ENCODE peak calls at places on chromosomes 4 and X, in eight cellular contexts. H is mammary epithelial cell, K is K562, P is endodermal cell, W is astrocyte, V is PC-3, Q is thoracic aorta, I is colonic mucosa. T is an unnamed sample. For H3K36me3, the result is how much of the 10 kb centered on the place peaks cover.

GRCh38 chrX:37420756-37421155 is 71.6 kb downstream of the PRRG1 start:
- DNase-seq in H (no peak), K (no peak), P (no peak), W (no peak), V (no peak), Q (no peak), I (no peak), T (no peak)

GRCh38 chr4:14110407-14110806 is 482.9 kb upstream of the BOD1L1 start:
- DNase-seq in H (peak), K (no peak), P (no peak), W (peak), V (peak), Q (no peak), I (no peak), T (no peak)

GRCh38 chrX:66622209-66622608 is 16.7 kb downstream of the EDA2R start:
- DNase-seq in H (no peak), K (no peak), P (no peak), W (peak), V (no peak), Q (no peak), I (no peak), T (no peak)

GRCh38 chrX:150211988-150212387 is 151.1 kb upstream of the MAMLD1 start:
- DNase-seq in H (peak), K (no peak), P (no peak), W (peak), V (peak), Q (no peak), I (no peak), T (no peak)

GRCh38 chrX:28135378-28136047 is 154.3 kb upstream of the DCAF8L1 start:
- DNase-seq in H (no peak), K (no peak), P (no peak), W (peak), V (peak), Q (no peak), I (no peak), T (no peak)

GRCh38 chr4:108922191-108922590 is 159.3 kb upstream of the ETNPPL start:
- DNase-seq in H (no peak), K (no peak), P (no peak), W (no peak), V (no peak), Q (no peak), I (no peak), T (no peak)

GRCh38 chrX:40908857-40909475 is 173.6 kb upstream of the MED14 start:
- DNase-seq in H (peak), K (no peak), P (no peak), W (peak), V (peak), Q (no peak), I (no peak), T (no peak)

GRCh38 chr4:52312722-52313121 is 261.6 kb downstream of the SPATA18 start:
- DNase-seq in H (peak), K (no peak), P (peak), W (no peak), V (peak), Q (no peak), I (no peak), T (no peak)

GRCh38 chr4:134807231-134807745 is 605.7 kb upstream of the PABPC4L start:
- DNase-seq in H (no peak), K (no peak), P (no peak), W (no peak), V (no peak), Q (no peak), I (no peak), T (no peak)

GRCh38 chrX:80807606-80808159 is 2.0 kb downstream of the BRWD3 start:
- DNase-seq in H (no peak), K (no peak), P (no peak), W (no peak), V (no peak), Q (no peak), I (no peak), T (no peak)

GRCh38 chr4:170589597-170590191 is 499.9 kb upstream of the AADAT start:
- DNase-seq in H (peak), K (peak), P (no peak), W (peak), V (peak), Q (no peak), I (no peak), T (no peak)

GRCh38 chrX:31227250-31227649 is 155.4 kb upstream of the FTHL17 start:
- DNase-seq in H (no peak), K (no peak), P (no peak), W (peak), V (no peak), Q (no peak), I (no peak), T (no peak)

GRCh38 chr4:76691767-76692689 is 205.9 kb downstream of the SOWAHB start:
- DNase-seq in H (peak), K (no peak), P (no peak), W (no peak), V (no peak), Q (no peak), I (no peak), T (no peak)

GRCh38 chr4:6546091-6546490 is 28.9 kb upstream of the MAN2B2 start:
- DNase-seq in H (no peak), K (no peak), P (no peak), W (no peak), V (no peak), Q (no peak), I (no peak), T (no peak)

GRCh38 chr4:27702710-27703431 is 842.2 kb downstream of the STIM2 start:
- DNase-seq in H (peak), K (peak), P (peak), W (no peak), V (peak), Q (no peak), I (no peak), T (no peak)

GRCh38 chr4:111546881-111547280 is 598.4 kb upstream of the FAM241A start:
- DNase-seq in H (no peak), K (no peak), P (no peak), W (no peak), V (no peak), Q (no peak), I (no peak), T (no peak)

GRCh38 chrX:141642979-141643378 is 53.5 kb downstream of the SPANXA2 start:
- DNase-seq in H (no peak), K (no peak), P (no peak), W (peak), V (peak), Q (no peak), I (no peak), T (no peak)

GRCh38 chrX:118498755-118499154 is 3.1 kb downstream of the DOCK11 start:
- DNase-seq in H (no peak), K (no peak), P (no peak), W (no peak), V (no peak), Q (no peak), I (no peak), T (no peak)

GRCh38 chr4:19123681-19124080 is 1102.1 kb upstream of the LCORL start:
- DNase-seq in H (no peak), K (no peak), P (no peak), W (no peak), V (no peak), Q (no peak), I (no peak), T (no peak)

GRCh38 chrX:16212436-16212835 is 45.2 kb downstream of the MAGEB17 start:
- DNase-seq in H (no peak), K (peak), P (peak), W (no peak), V (peak), Q (no peak), I (no peak), T (no peak)

GRCh38 chrX:10166731-10167149 is 10.0 kb downstream of the CLCN4 start:
- DNase-seq in H (peak), K (no peak), P (no peak), W (no peak), V (no peak), Q (no peak), I (no peak), T (no peak)

GRCh38 chr4:41933997-41934812 is 1.0 kb upstream of the TMEM33 start:
- DNase-seq in H (no peak), K (no peak), P (no peak), W (no peak), V (no peak), Q (no peak), I (no peak), T (no peak)

GRCh38 chrX:13763489-13763888 is 28.9 kb downstream of the OFD1 start:
- DNase-seq in H (no peak), K (no peak), P (no peak), W (no peak), V (no peak), Q (peak), I (no peak), T (no peak)

GRCh38 chr4:111475001-111475400 is 670.3 kb upstream of the FAM241A start:
- DNase-seq in H (peak), K (no peak), P (peak), W (peak), V (peak), Q (no peak), I (peak), T (no peak)

GRCh38 chr4:53777244-53777984 is 186.1 kb upstream of the LNX1 start:
- DNase-seq in H (peak), K (no peak), P (no peak), W (peak), V (peak), Q (no peak), I (no peak), T (no peak)

GRCh38 chrX:10756365-10756915 is 136.1 kb upstream of the MID1 start:
- DNase-seq in H (peak), K (no peak), P (no peak), W (peak), V (peak), Q (no peak), I (no peak), T (no peak)

GRCh38 chr4:168475745-168476144 is 4.5 kb downstream of the DDX60L start:
- DNase-seq in H (peak), K (no peak), P (peak), W (no peak), V (peak), Q (no peak), I (no peak), T (no peak)

GRCh38 chr4:6198768-6199343 is 1.5 kb downstream of the JAKMIP1 start:
- DNase-seq in H (peak), K (no peak), P (peak), W (no peak), V (no peak), Q (no peak), I (no peak), T (no peak)

GRCh38 chr4:24753519-24753918 is 41.9 kb upstream of the SOD3 start:
- DNase-seq in H (peak), K (no peak), P (no peak), W (no peak), V (peak), Q (no peak), I (no peak), T (no peak)

GRCh38 chr4:83019794-83020497 is 9.3 kb upstream of the LIN54 start:
- DNase-seq in H (no peak), K (peak), P (no peak), W (no peak), V (no peak), Q (no peak), I (no peak), T (peak)

GRCh38 chr4:182846041-182846440 is 71.1 kb downstream of the DCTD start:
- DNase-seq in H (no peak), K (no peak), P (no peak), W (no peak), V (no peak), Q (no peak), I (no peak), T (no peak)

GRCh38 chr4:80454040-80454439 is 118.5 kb downstream of the CFAP299 start:
- DNase-seq in H (peak), K (no peak), P (no peak), W (peak), V (peak), Q (no peak), I (no peak), T (no peak)

GRCh38 chrX:54495814-54496516 is at the start of gene FGD1:
- DNase-seq in H (peak), K (peak), P (peak), W (peak), V (peak), Q (no peak), I (peak), T (peak)
- H3K4me3 ChIP-seq in H (peak), K (peak), P (peak), W (peak), V (peak), Q (peak), I (peak), T (peak)

DNA sequence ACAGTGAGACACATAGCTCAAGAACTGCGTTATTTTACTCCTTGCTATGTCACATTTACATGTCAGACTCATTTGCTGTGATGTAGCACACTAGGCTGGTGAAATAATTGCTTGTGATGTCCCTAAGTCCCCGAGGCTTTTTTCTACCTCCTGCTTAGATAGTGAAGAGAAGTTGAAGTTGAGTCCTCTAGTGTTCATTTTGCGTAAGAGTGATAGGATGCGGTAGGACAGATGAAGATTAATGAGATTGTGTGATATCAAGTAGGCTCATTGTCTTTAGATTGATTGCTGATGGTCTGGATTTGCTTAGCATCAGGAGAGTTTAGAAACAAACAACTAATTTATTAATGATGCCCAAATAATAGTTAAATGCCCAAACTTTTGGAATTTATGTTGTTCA is 173.6 kb upstream of the NUDT6 start:
- DNase-seq in H (peak), K (peak), P (no peak), W (no peak), V (peak), Q (no peak), I (no peak), T (no peak)
- TF ChIP-seq CTCF in H (peak), K (peak), P (peak), W (no peak), V (peak), Q (no peak), I (no peak), T (peak)

DNA sequence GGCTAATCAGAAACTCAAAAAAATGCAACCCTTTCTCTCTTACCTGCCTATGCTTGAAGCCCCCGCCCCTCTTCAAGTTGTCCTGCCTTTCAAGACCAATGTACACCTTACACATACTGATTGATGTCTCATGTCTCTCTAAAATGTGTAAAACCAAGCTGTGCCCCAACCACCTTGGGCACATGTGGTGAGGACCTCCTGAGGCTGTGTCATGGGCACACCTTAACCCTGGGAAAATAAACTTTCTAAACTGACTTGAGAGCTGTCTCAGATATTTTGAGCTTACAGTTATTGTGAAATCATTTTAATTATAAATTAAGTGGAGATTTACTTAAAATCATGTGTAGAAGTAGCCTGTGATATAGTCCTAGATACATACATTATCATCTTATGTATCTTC is 22.2 kb downstream of the GUF1 start:
- DNase-seq in H (no peak), K (no peak), P (no peak), W (no peak), V (no peak), Q (no peak), I (no peak), T (no peak)
- H3K36me3 ChIP-seq in H (under half), K (half or more), P (half or more), W (under half), V (under half), Q (under half), I (under half), T (under half)

GRCh38 chrX:39144323-39144722 is 343.1 kb downstream of the MID1IP1 start:
- DNase-seq in H (no peak), K (no peak), P (no peak), W (no peak), V (no peak), Q (no peak), I (no peak), T (peak)
- H3K4me3 ChIP-seq in H (no peak), K (no peak), P (no peak), W (no peak), V (no peak), Q (no peak), I (no peak), T (no peak)

DNA sequence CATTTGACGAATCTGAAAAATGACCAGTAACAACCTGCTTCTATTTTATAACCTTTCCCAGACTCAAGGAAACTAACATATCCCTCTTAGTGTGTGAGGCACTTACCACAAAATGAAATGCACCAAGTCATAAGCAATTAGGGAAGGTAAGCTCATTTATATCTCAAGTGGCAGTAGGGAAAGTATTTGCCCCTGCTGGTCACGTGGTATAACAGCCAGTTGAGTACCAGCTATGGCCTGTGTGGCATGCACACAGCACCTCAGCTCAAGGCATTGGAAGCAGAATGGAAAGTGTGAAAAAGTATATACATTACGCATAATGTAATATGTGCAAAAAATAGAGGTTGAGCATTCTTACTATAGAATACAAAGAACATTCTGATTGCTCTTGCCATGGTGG is 178.3 kb upstream of the GYPA start:
- DNase-seq in H (no peak), K (no peak), P (no peak), W (no peak), V (no peak), Q (no peak), I (no peak), T (no peak)
- TF ChIP-seq CTCF in H (peak), K (no peak), P (peak), W (no peak), V (no peak), Q (no peak), I (no peak), T (no peak)

GRCh38 chr4:1907848-1908525 is 36.8 kb downstream of the NSD2 start:
- DNase-seq in H (peak), K (no peak), P (no peak), W (no peak), V (no peak), Q (no peak), I (peak), T (no peak)
- H3K36me3 ChIP-seq in H (under half), K (half or more), P (half or more), W (under half), V (under half), Q (under half), I (under half), T (under half)

DNA sequence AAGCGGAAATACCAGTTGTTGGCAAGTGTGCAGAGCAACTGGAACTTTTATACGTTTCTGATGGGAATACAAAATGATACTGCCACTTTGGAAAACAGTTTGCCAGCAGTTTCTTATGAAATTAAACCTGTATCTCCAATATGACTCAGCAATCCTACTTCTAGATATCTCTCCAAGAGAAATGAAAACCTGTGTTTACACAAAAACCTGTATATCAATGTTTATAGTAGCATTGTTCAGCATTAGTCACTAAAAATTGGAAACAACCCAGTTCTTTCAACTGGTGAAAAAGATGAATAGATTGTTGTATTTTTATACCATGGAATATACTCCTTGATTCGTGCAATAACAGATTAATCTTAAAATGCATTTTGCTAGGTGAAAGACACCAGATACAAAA is 26.8 kb downstream of the ATP7A start:
- DNase-seq in H (peak), K (no peak), P (no peak), W (peak), V (peak), Q (no peak), I (no peak), T (no peak)
- H3K4me3 ChIP-seq in H (no peak), K (no peak), P (no peak), W (no peak), V (peak), Q (no peak), I (no peak), T (no peak)

GRCh38 chr4:7663075-7663541 is 228.4 kb upstream of the PSAPL1 start:
- DNase-seq in H (no peak), K (no peak), P (no peak), W (no peak), V (no peak), Q (no peak), I (no peak), T (no peak)
- TF ChIP-seq CTCF in H (no peak), K (no peak), P (no peak), W (no peak), V (no peak), Q (no peak), I (no peak), T (no peak)

GRCh38 chr4:38119663-38120374 is 159.6 kb downstream of the PTTG2 start:
- DNase-seq in H (peak), K (no peak), P (no peak), W (peak), V (peak), Q (no peak), I (no peak), T (no peak)
- H3K36me3 ChIP-seq in H (under half), K (under half), P (under half), W (under half), V (under half), Q (under half), I (under half), T (under half)

T was measured in GM06990.